ENCODE peak calls at places on chromosomes 2 and 18, in four cellular contexts. K is endothelial cell of umbilical vein, R is GM23248, U is IMR-90. I is an unnamed sample.
A peak's percentile ranks its signal among the peaks of the same experiment; 100 is the strongest.

GRCh38 chr2:160402498-160402897 is 91.1 kb downstream of the RBMS1 start:
- DNase-seq in K (no peak), R (no peak), U (no peak), I (no peak)

GRCh38 chr2:144364988-144365738 is 154.8 kb downstream of the ZEB2 start:
- DNase-seq in K (no peak), R (peak; percentile 19), U (peak; percentile 72), I (no peak)

GRCh38 chr2:168635065-168635577 is 167.3 kb upstream of the NOSTRIN start:
- DNase-seq in K (no peak), R (peak; percentile 11), U (peak; percentile 33), I (peak; percentile 79)

GRCh38 chr2:77937366-77937765 is 415.2 kb upstream of the LRRTM4 start:
- DNase-seq in K (no peak), R (no peak), U (no peak), I (no peak)

GRCh38 chr2:233044974-233045535 is 12.6 kb downstream of the NEU2 start:
- DNase-seq in K (no peak), R (no peak), U (no peak), I (no peak)

GRCh38 chr2:42138163-42139016 is 30.8 kb upstream of the EML4 start:
- DNase-seq in K (peak; percentile 68), R (peak; percentile 92), U (peak; percentile 98), I (peak; percentile 98)

GRCh38 chr2:181426687-181427086 is 30.5 kb upstream of the ITGA4 start:
- DNase-seq in K (no peak), R (no peak), U (no peak), I (no peak)

GRCh38 chr2:76175295-76175694 is 464.6 kb upstream of the GCFC2 start:
- DNase-seq in K (no peak), R (no peak), U (no peak), I (no peak)

GRCh38 chr2:150339951-150340350 is 147.5 kb downstream of the RND3 start:
- DNase-seq in K (peak; percentile 9), R (peak; percentile 40), U (peak; percentile 20), I (peak; percentile 68)

GRCh38 chr2:135637456-135638087 is 104.1 kb upstream of the UBXN4 start:
- DNase-seq in K (no peak), R (no peak), U (no peak), I (no peak)

GRCh38 chr2:45173513-45173912 is 164.3 kb upstream of the SIX2 start:
- DNase-seq in K (peak; percentile 70), R (peak; percentile 97), U (peak; percentile 93), I (peak; percentile 98)

GRCh38 chr2:1784986-1785617 is 40.8 kb upstream of the PXDN start:
- DNase-seq in K (no peak), R (no peak), U (no peak), I (no peak)

GRCh38 chr2:85243101-85244072 is 84.4 kb downstream of the TGOLN2 start:
- DNase-seq in K (peak; percentile 30), R (peak; percentile 20), U (no peak), I (peak; percentile 25)

GRCh38 chr2:154698238-154698788 is at the start of gene KCNJ3:
- DNase-seq in K (no peak), R (no peak), U (no peak), I (no peak)

GRCh38 chr2:158586491-158586890 is 129.7 kb downstream of the PKP4 start:
- DNase-seq in K (no peak), R (peak; percentile 69), U (peak; percentile 95), I (peak; percentile 94)

DNA sequence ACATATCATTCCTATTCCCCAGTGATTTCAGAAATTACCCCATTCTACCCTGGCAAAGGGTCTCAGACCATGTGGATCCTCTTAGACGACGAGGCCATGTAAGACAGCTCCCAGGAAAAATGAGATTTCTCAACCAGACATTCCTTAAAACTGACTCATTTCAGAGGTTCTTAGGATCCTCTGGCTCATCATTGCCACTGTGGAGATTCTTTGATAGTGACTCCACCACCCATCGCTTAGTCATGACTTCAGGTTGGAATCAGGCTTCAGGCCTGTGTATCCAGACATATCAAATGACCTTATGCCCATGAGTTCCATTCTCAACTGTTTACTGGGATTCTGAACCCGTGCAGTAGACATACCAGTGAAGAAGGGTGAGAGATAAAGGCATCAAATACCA is 245.6 kb upstream of the TCF4 start:
- DNase-seq in K (no peak), R (peak; percentile 98), U (peak; percentile 99), I (peak; percentile 90)
- H2AFZ ChIP-seq in K (no peak overlapping the region), R (peak overlapping the region; percentile 13), U (peak overlapping the region; percentile 38), I (no peak overlapping the region)

GRCh38 chr2:176092270-176093144 is at the start of gene HOXD13:
- DNase-seq in K (no peak), R (peak; percentile 79), U (no peak), I (no peak)

GRCh38 chr2:176091329-176092258 is 927 bp upstream of the HOXD13 start:
- DNase-seq in K (no peak), R (no peak), U (no peak), I (no peak)

GRCh38 chr2:176094307-176094706 is 1.8 kb downstream of the HOXD13 start:
- DNase-seq in K (no peak), R (no peak), U (no peak), I (no peak)

GRCh38 chr2:176093889-176094232 is 1.3 kb downstream of the HOXD13 start:
- DNase-seq in K (no peak), R (no peak), U (no peak), I (no peak)

GRCh38 chr2:176093145-176093888 is 796 bp downstream of the HOXD13 start:
- DNase-seq in K (no peak), R (peak; percentile 88), U (no peak), I (no peak)
- H3K4me3 ChIP-seq in K (no peak overlapping the region), R (peak overlapping the region; percentile 77), U (no peak overlapping the region), I (no peak overlapping the region)

DNA sequence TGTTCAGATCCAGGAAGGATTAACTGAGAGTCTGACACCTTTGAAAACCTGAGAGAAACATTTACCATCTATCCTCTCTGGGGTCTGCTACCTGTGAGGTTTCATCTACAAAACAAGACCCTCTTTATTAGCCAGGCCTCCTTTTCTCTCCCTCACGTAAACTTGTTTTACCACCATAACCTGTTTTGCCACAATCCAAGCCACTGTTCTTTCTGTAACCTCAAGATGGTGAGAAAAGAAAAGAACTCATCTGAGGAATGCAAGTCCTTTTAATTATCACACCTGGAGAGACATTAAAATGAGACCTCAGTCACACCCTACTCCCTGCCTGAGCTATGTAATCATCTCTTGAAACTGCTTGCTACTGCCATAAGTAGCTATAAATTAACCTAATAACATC is 164.8 kb upstream of the NDUFV2 start:
- DNase-seq in K (no peak), R (no peak), U (no peak), I (no peak)
- H2AFZ ChIP-seq in K (no peak overlapping the region), R (no peak overlapping the region), U (no peak overlapping the region), I (no peak overlapping the region)

GRCh38 chr2:241270531-241270930 is 44.9 kb downstream of the HDLBP start:
- DNase-seq in K (no peak), R (peak; percentile 59), U (no peak), I (no peak)
- H3K4me3 ChIP-seq in K (peak overlapping the region; percentile 92), R (peak overlapping the region; percentile 96), U (peak overlapping the region; percentile 74), I (peak overlapping the region; percentile 98)

GRCh38 chr2:201250741-201251140 is 9.6 kb upstream of the CASP8 start:
- DNase-seq in K (no peak), R (no peak), U (no peak), I (no peak)

GRCh38 chr2:201242562-201243277 is 17.6 kb upstream of the CASP8 start:
- DNase-seq in K (no peak), R (no peak), U (no peak), I (no peak)

GRCh38 chr2:201246280-201246679 is 14.1 kb upstream of the CASP8 start:
- DNase-seq in K (no peak), R (no peak), U (no peak), I (no peak)

GRCh38 chr2:201244829-201245228 is 15.5 kb upstream of the CASP8 start:
- DNase-seq in K (no peak), R (no peak), U (no peak), I (no peak)

DNA sequence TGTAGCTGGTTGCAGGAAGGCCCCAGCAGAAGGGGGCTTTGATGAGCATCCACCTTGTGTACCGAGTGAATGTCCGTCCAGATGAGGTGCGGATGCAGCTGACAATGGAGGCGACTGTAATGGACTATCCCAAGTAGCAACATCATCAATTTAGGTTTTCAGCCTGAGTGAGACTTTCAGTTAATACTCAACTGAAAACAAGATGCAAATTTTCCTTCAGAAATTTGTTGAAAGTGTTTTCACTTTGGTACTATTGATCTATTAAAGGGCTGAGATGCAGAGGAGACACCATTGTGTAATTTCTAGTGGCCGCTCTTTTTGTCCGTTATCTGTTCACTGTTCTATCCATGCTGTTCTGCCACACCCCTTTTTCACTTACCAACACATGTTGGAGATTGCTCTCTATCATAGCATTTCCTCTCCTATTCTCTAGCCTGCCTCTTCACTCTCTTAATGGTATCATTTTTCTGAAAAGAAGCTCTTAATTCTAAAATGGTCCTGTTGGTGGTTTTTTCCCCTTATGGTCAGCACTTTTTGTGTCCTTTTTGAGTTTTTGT is 12.0 kb upstream of the CASP8 start:
- DNase-seq in K (no peak), R (no peak), U (no peak), I (no peak)
- H2AFZ ChIP-seq in K (no peak overlapping the region), R (no peak overlapping the region), U (no peak overlapping the region), I (no peak overlapping the region)

GRCh38 chr18:68840554-68841263 is 42.8 kb downstream of the CCDC102B start:
- DNase-seq in K (peak; percentile 95), R (peak; percentile 95), U (peak; percentile 97), I (peak; percentile 96)

GRCh38 chr18:68843467-68844089 is 45.7 kb downstream of the CCDC102B start:
- DNase-seq in K (peak; percentile 4), R (peak; percentile 36), U (peak; percentile 18), I (no peak)

GRCh38 chr18:68839701-68840100 is 41.8 kb downstream of the CCDC102B start:
- DNase-seq in K (no peak), R (peak; percentile 54), U (no peak), I (peak; percentile 53)

GRCh38 chr18:68837665-68838390 is 39.9 kb downstream of the CCDC102B start:
- DNase-seq in K (no peak), R (peak; percentile 76), U (peak; percentile 77), I (peak; percentile 36)

GRCh38 chr18:68841301-68841700 is 43.4 kb downstream of the CCDC102B start:
- DNase-seq in K (no peak), R (no peak), U (no peak), I (peak; percentile 72)
- H3K4me3 ChIP-seq in K (no peak overlapping the region), R (peak overlapping the region; percentile 9), U (no peak overlapping the region), I (no peak overlapping the region)

I was measured in fibroblast of lung.